ENCODE peak calls at places on chromosomes 13 and 19, in five cellular contexts. K, I, V, Z and C are unnamed samples.

GRCh38 chr13:109479991-109480696 is 306.2 kb downstream of the IRS2 start:
- DNase-seq in K (no peak), I (no peak), V (no peak), Z (peak; percentile 67), C (no peak)

GRCh38 chr19:39270091-39270871 is 2.1 kb downstream of the IFNL2 start:
- DNase-seq in K (no peak), I (no peak), V (peak; percentile 24), Z (no peak), C (no peak)

GRCh38 chr13:112619730-112620639 is 32.0 kb upstream of the TUBGCP3 start:
- DNase-seq in K (no peak), I (peak; percentile 37), V (no peak), Z (peak; percentile 49), C (no peak)

GRCh38 chr19:4534836-4535658 is at the start of gene PLIN5:
- DNase-seq in K (peak; percentile 55), I (no peak), V (peak; percentile 78), Z (peak; percentile 89), C (no peak)

GRCh38 chr13:107351305-107351704 is 783.4 kb upstream of the ARGLU1 start:
- DNase-seq in K (no peak), I (no peak), V (no peak), Z (no peak), C (no peak)

GRCh38 chr13:113489549-113490495 is 689 bp downstream of the DCUN1D2 start:
- DNase-seq in K (no peak), I (no peak), V (peak; percentile 79), Z (peak; percentile 47), C (peak; percentile 62)

GRCh38 chr13:88736026-88736425 is 1064.9 kb downstream of the SLITRK5 start:
- DNase-seq in K (no peak), I (no peak), V (no peak), Z (no peak), C (no peak)

GRCh38 chr19:58483776-58484175 is 7.6 kb downstream of the ZNF446 start:
- DNase-seq in K (no peak), I (no peak), V (no peak), Z (no peak), C (no peak)

GRCh38 chr19:6740589-6741348 is 1.3 kb downstream of the TRIP10 start:
- DNase-seq in K (peak; percentile 70), I (no peak), V (peak; percentile 86), Z (peak; percentile 81), C (peak; percentile 61)

GRCh38 chr13:98234348-98234747 is 57.3 kb upstream of the RNF113B start:
- DNase-seq in K (no peak), I (no peak), V (no peak), Z (no peak), C (no peak)

GRCh38 chr13:113854238-113855011 is 9.5 kb downstream of the GAS6 start:
- DNase-seq in K (peak; percentile 52), I (no peak), V (peak; percentile 62), Z (peak; percentile 63), C (no peak)

GRCh38 chr19:2896694-2897093 is 4.0 kb upstream of the ZNF57 start:
- DNase-seq in K (no peak), I (no peak), V (no peak), Z (no peak), C (no peak)

GRCh38 chr13:76500894-76501293 is 385.3 kb downstream of the KCTD12 start:
- DNase-seq in K (no peak), I (no peak), V (no peak), Z (no peak), C (no peak)

GRCh38 chr19:39590265-39590664 is 12.1 kb upstream of the LGALS13 start:
- DNase-seq in K (no peak), I (no peak), V (no peak), Z (no peak), C (no peak)

GRCh38 chr13:36806102-36806501 is 12.9 kb upstream of the RFXAP start:
- DNase-seq in K (no peak), I (no peak), V (no peak), Z (no peak), C (no peak)

DNA sequence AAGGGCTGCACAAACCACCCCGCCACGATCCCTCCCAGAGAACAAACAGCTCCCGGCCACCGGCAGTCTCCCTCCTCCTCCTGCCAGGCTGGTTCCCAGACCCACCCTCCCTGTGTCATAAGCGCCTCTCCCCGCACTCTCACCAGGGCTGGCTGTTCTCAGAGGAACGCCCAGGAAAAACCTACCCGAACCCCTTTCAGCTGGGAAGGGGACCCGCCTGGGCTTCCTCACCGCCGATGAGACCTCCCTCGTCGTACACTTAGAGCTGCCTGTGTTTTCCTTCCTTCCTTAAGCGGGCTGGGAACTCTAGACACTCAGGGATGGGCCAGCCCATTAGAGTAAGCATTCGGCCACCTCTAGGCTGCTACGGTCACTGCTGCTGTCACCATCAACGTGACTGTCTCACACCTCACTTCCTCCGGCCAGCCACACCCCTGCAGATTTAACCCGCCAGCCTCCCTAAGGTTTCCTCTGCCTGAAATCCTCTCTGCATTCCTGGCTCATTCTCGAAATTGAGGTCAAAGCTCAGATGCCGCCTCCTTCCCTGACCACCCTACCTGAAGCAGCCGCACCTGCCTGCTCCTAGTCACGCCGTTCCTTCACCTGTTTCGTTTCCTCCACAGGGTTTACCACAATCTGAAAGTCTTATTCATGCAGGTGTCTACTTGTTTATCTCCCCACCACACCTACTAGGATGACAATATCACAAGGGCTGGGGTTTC is 6.3 kb upstream of the RDH13 start:
- DNase-seq in K (no peak), I (no peak), V (no peak), Z (peak; percentile 65), C (peak; percentile 92)
- TF ChIP-seq POLR2A in K (no peak), I (no peak), V (no peak), Z (no peak), C (peak; percentile 15)

DNA sequence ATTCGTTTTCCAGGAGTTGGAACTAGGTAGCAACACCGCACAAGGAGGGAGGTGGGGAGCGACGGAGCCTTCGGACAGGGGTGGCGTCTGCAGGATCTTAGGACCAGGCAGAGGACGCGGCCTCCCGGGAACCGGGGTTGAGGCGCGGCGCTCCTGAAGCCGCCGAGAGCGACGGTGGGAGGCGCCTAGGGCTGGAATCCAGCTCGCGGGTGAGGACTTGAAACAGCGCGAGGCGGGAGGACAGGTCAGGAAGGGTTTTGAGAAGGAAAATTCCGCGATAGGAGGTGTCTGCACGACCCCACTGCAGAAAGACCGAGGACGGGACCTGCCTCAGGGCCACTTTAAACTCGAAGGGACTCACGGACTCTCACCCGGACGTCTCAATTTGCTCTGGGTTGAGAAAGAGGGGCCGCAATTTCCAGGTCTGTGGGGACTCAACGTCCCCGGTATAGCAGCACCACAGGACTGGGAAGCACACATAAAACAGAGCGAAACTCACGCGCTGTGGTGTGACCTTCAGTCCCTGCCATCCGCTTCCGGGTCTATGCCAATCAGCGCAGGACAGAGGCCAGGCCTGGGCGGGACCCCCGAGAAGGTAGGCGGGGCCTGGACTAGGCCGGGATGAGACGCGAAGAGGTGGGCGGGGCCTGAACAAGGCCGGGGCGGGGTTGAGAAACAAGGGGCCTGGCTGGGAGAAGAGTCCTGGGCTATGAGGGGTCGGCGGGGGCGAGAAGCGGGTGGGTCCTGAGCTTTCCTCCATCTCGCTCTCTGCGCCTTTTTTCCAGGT is at the start of gene ZNF320:
- DNase-seq in K (peak; percentile 98), I (no peak), V (peak; percentile 98), Z (peak; percentile 98), C (peak; percentile 99)
- TF ChIP-seq POLR2A in K (peak; percentile 57), I (no peak), V (no peak), Z (peak; percentile 81), C (peak; percentile 92)

GRCh38 chr13:44576396-44577235 is 486 bp upstream of the TSC22D1 start:
- DNase-seq in K (peak; percentile 37), I (no peak), V (peak; percentile 68), Z (no peak), C (no peak)
- TF ChIP-seq POLR2A in K (no peak), I (no peak), V (no peak), Z (peak; percentile 18), C (no peak)

DNA sequence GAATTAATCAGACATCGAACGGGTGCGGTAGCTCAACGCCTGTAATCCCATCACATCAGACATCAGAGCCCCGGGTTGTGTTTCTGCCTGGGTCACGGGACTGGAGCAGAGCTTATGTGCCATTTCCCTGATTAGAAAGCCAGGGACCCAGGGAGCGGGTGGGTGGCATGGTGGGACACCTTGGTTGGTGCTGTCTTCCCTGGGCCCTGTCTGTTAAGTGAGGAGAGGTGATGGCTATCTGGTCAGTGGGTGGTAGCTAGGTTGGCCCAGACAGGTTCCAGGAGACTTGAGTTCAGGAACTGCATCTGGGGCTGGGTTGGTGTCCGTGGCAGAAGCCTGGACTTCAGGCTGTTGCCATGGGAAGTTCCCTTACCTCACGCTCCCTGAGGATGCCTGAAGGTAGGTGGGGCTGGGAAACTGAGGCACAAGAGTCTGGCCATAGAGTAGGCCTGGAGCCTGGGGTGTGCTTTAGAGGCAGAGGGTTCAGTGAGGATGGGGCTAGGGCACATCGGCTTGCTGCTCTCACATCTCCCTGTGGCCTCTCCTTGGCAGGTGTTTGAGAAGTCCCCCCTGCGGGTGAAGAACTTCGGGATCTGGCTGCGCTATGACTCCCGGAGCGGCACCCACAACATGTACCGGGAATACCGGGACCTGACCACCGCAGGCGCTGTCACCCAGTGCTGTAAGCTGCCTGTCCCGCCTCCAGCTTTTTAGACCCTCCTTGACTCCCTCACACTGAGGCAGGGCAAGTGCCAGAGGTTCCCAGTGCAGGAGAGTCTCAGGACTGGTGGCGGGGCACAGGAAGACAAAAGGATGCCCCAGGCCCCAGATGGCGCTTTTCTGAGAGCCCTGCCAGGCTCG is 2.1 kb downstream of the RPL18A start:
- DNase-seq in K (no peak), I (no peak), V (no peak), Z (no peak), C (no peak)
- TF ChIP-seq POLR2A in K (no peak), I (no peak), V (no peak), Z (no peak), C (no peak)

DNA sequence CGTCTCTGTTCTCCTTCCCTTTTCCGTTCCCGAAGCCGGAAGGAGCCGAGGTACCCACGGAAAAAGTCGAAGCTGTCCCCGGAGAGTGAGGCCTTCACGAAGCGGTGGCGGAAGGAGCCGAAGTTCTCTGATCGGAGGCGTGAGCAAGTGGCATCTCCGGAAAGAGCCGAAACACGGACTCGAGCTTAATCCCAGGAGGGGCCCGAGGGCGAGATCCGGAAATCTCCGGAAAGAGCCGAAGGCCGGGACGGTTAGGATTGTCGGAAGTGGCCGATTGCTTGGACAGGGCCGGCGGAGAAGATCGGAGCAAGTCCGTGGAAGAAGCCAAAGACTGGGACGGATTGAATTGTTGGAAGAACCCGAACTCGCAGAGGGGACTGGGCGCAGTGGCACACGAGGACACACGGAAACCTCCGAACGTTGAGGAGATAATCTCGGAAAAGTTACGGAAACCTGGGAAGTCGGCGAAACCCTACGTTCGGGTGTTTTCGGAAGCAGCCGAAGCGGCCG is 457 bp upstream of the U2AF2 start:
- DNase-seq in K (peak; percentile 100), I (no peak), V (peak; percentile 100), Z (peak; percentile 99), C (peak; percentile 96)
- TF ChIP-seq POLR2A in K (no peak), I (no peak), V (no peak), Z (no peak), C (no peak)